ENCODE peak calls at places on chromosome 11, in four cellular contexts. O, H, R and C are unnamed samples.

GRCh38 chr11:65135633-65136145 is 1.4 kb upstream of the SYVN1 start:
- DNase-seq in O (no peak), H (no peak), R (no peak), C (no peak)

GRCh38 chr11:128940156-128940555 is 2.5 kb downstream of the TP53AIP1 start:
- DNase-seq in O (no peak), H (no peak), R (no peak), C (no peak)

GRCh38 chr11:67470337-67471002 is 1.4 kb upstream of the TMEM134 start:
- DNase-seq in O (no peak), H (no peak), R (no peak), C (no peak)

GRCh38 chr11:132848336-132848735 is 684.0 kb downstream of the OPCML start:
- DNase-seq in O (no peak), H (no peak), R (no peak), C (no peak)

GRCh38 chr11:45379162-45379863 is 93.2 kb upstream of the SYT13 start:
- DNase-seq in O (no peak), H (no peak), R (no peak), C (no peak)

GRCh38 chr11:35662061-35662648 is 420 bp upstream of the TRIM44 start:
- DNase-seq in O (no peak), H (no peak), R (peak), C (no peak)

GRCh38 chr11:32149748-32150147 is 58.9 kb downstream of the RCN1 start:
- DNase-seq in O (no peak), H (no peak), R (no peak), C (no peak)

GRCh38 chr11:129354688-129355087 is 21.0 kb upstream of the BARX2 start:
- DNase-seq in O (no peak), H (no peak), R (no peak), C (no peak)

GRCh38 chr11:10680956-10681487 is 12.5 kb downstream of the IRAG1 start:
- DNase-seq in O (no peak), H (no peak), R (no peak), C (no peak)

GRCh38 chr11:68890490-68891231 is 13.0 kb downstream of the MRPL21 start:
- DNase-seq in O (no peak), H (peak), R (no peak), C (no peak)

GRCh38 chr11:72844356-72844755 is 30.1 kb downstream of the ATG16L2 start:
- DNase-seq in O (no peak), H (no peak), R (no peak), C (no peak)

GRCh38 chr11:113974741-113975470 is at the start of gene HTR3A:
- DNase-seq in O (peak), H (peak), R (no peak), C (no peak)

GRCh38 chr11:69368119-69368880 is 74.3 kb downstream of the MYEOV start:
- DNase-seq in O (peak), H (no peak), R (no peak), C (no peak)

GRCh38 chr11:45527898-45528297 is 137.5 kb downstream of the CHST1 start:
- DNase-seq in O (no peak), H (no peak), R (no peak), C (peak)

GRCh38 chr11:88102595-88102929 is 72.7 kb downstream of the RAB38 start:
- DNase-seq in O (no peak), H (no peak), R (no peak), C (peak)

GRCh38 chr11:40100204-40100603 is 1359.2 kb downstream of the LRRC4C start:
- DNase-seq in O (no peak), H (no peak), R (no peak), C (no peak)

GRCh38 chr11:86211619-86212018 is 32.9 kb upstream of the EED start:
- DNase-seq in O (no peak), H (no peak), R (no peak), C (no peak)

GRCh38 chr11:44609028-44609782 is 43.7 kb downstream of the CD82 start:
- DNase-seq in O (no peak), H (no peak), R (peak), C (no peak)

GRCh38 chr11:128472128-128473110 is 114.9 kb downstream of the ETS1 start:
- DNase-seq in O (no peak), H (no peak), R (peak), C (no peak)

GRCh38 chr11:67572747-67573419 is 10.7 kb upstream of the GSTP1 start:
- DNase-seq in O (peak), H (peak), R (peak), C (peak)

GRCh38 chr11:46637546-46637945 is 20.2 kb downstream of the ATG13 start:
- DNase-seq in O (no peak), H (no peak), R (no peak), C (no peak)

GRCh38 chr11:58530236-58530635 is 22.3 kb upstream of the OR5B21 start:
- DNase-seq in O (no peak), H (no peak), R (peak), C (no peak)

GRCh38 chr11:68974421-68975194 is 6.2 kb downstream of the MRGPRD start:
- DNase-seq in O (no peak), H (no peak), R (peak), C (no peak)

GRCh38 chr11:14193644-14194043 is 165.3 kb downstream of the RRAS2 start:
- DNase-seq in O (no peak), H (no peak), R (no peak), C (no peak)